ENCODE peak calls at places on chromosome 14, in four cellular contexts. One of them, this sample, is unnamed.

GRCh38 chr14:97626088-97626487 is 828.9 kb downstream of the VRK1 start:
- DNase-seq in K562: no peak
- DNase-seq in HepG2: no peak
- DNase-seq in WTC11: no peak
- DNase-seq in this sample: no peak

GRCh38 chr14:91344107-91344506 is 73.5 kb downstream of the CCDC88C start:
- DNase-seq in HepG2: no peak
- DNase-seq in K562: no peak
- DNase-seq in WTC11: no peak
- DNase-seq in this sample: no peak

GRCh38 chr14:85533821-85534271 is 3.9 kb downstream of the FLRT2 start:
- DNase-seq in K562: no peak
- DNase-seq in WTC11: peak; percentile 56
- DNase-seq in HepG2: no peak
- DNase-seq in this sample: no peak

GRCh38 chr14:73754911-73755360 is 40.8 kb upstream of the PNMA1 start:
- DNase-seq in WTC11: no peak
- DNase-seq in K562: no peak
- DNase-seq in HepG2: no peak
- DNase-seq in this sample: no peak

GRCh38 chr14:56703947-56704346 is 106.3 kb downstream of the OTX2 start:
- DNase-seq in HepG2: no peak
- DNase-seq in WTC11: peak; percentile 23
- DNase-seq in K562: no peak
- DNase-seq in this sample: no peak

GRCh38 chr14:100108042-100108825 is 43.0 kb downstream of the EVL start:
- DNase-seq in K562: peak; percentile 81
- DNase-seq in WTC11: peak; percentile 97
- DNase-seq in HepG2: peak; percentile 55
- DNase-seq in this sample: peak; percentile 88

GRCh38 chr14:104744484-104744883 is 8.5 kb upstream of the SIVA1 start:
- DNase-seq in K562: no peak
- DNase-seq in WTC11: no peak
- DNase-seq in HepG2: no peak
- DNase-seq in this sample: no peak

GRCh38 chr14:61710853-61711817 is 15.8 kb downstream of the HIF1A start:
- DNase-seq in K562: peak; percentile 8
- DNase-seq in HepG2: peak; percentile 32
- DNase-seq in WTC11: no peak
- DNase-seq in this sample: no peak

GRCh38 chr14:64324461-64325255 is 30.5 kb upstream of the ESR2 start:
- DNase-seq in HepG2: no peak
- DNase-seq in K562: no peak
- DNase-seq in WTC11: no peak
- DNase-seq in this sample: no peak

GRCh38 chr14:100785626-100786025 is 40.3 kb upstream of the MEG3 start:
- DNase-seq in HepG2: no peak
- DNase-seq in K562: no peak
- DNase-seq in WTC11: no peak
- DNase-seq in this sample: no peak

GRCh38 chr14:93538411-93538810 is 107.7 kb downstream of the UNC79 start:
- DNase-seq in WTC11: peak; percentile 64
- DNase-seq in HepG2: no peak
- DNase-seq in K562: peak; percentile 22
- DNase-seq in this sample: peak; percentile 67

GRCh38 chr14:74062809-74063150 is 21.5 kb downstream of the ALDH6A1 start:
- DNase-seq in HepG2: no peak
- DNase-seq in WTC11: no peak
- DNase-seq in K562: no peak
- DNase-seq in this sample: no peak

GRCh38 chr14:83828406-83828805 is 1701.5 kb upstream of the FLRT2 start:
- DNase-seq in K562: no peak
- DNase-seq in HepG2: no peak
- DNase-seq in WTC11: no peak
- DNase-seq in this sample: no peak

GRCh38 chr14:34749408-34749807 is 35.0 kb upstream of the CFL2 start:
- DNase-seq in K562: no peak
- DNase-seq in WTC11: no peak
- DNase-seq in HepG2: no peak
- DNase-seq in this sample: no peak

GRCh38 chr14:90295870-90296516 is 35.7 kb downstream of the NRDE2 start:
- DNase-seq in HepG2: no peak
- DNase-seq in WTC11: no peak
- DNase-seq in K562: no peak
- DNase-seq in this sample: no peak

GRCh38 chr14:91396959-91397815 is 20.4 kb downstream of the CCDC88C start:
- DNase-seq in HepG2: no peak
- DNase-seq in K562: no peak
- DNase-seq in WTC11: peak; percentile 51
- DNase-seq in this sample: no peak

GRCh38 chr14:94480809-94481208 is 4.8 kb upstream of the SERPINA9 start:
- DNase-seq in WTC11: no peak
- DNase-seq in K562: no peak
- DNase-seq in HepG2: peak; percentile 19
- DNase-seq in this sample: no peak

GRCh38 chr14:56894591-56894991 is 84.3 kb upstream of the OTX2 start:
- DNase-seq in K562: no peak
- DNase-seq in WTC11: no peak
- DNase-seq in HepG2: no peak
- DNase-seq in this sample: no peak

GRCh38 chr14:75184447-75184846 is 8.0 kb upstream of the TMED10 start:
- DNase-seq in K562: no peak
- DNase-seq in WTC11: no peak
- DNase-seq in HepG2: no peak
- DNase-seq in this sample: no peak
- TF ChIP-seq HMGXB4 in K562: no peak
- TF ChIP-seq HMGXB4 in WTC11: no peak
- TF ChIP-seq HMGXB4 in HepG2: no peak
- TF ChIP-seq HMGXB4 in this sample: no peak

GRCh38 chr14:29896354-29896768 is 31.3 kb downstream of the PRKD1 start:
- DNase-seq in HepG2: peak; percentile 15
- DNase-seq in WTC11: no peak
- DNase-seq in K562: no peak
- DNase-seq in this sample: peak; percentile 9

GRCh38 chr14:29897181-29897580 is 30.5 kb downstream of the PRKD1 start:
- DNase-seq in WTC11: no peak
- DNase-seq in K562: no peak
- DNase-seq in HepG2: no peak
- DNase-seq in this sample: no peak

GRCh38 chr14:29895591-29896043 is 32.0 kb downstream of the PRKD1 start:
- DNase-seq in WTC11: no peak
- DNase-seq in K562: no peak
- DNase-seq in HepG2: no peak
- DNase-seq in this sample: no peak

GRCh38 chr14:29900609-29901350 is 26.9 kb downstream of the PRKD1 start:
- DNase-seq in HepG2: no peak
- DNase-seq in K562: no peak
- DNase-seq in WTC11: no peak
- DNase-seq in this sample: no peak

DNA sequence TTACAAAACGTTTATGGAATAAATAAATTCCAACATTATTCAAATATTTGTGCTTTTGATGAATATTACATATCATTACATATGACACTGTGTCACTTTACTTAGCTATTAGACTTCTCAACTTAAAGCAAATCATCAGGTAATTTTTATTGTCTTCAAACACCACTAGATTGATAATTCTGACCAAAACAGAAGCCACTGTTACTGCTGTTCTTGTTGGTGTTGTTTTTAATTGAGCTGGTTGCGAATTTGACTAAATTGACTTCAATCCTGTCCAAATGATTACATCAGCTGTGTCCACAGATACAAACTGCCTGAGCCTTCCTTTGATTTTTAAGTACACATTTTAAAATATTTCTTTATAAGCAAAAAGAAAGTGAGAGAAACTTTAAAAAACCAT is 29.2 kb downstream of the PRKD1 start:
- DNase-seq in HepG2: no peak
- DNase-seq in K562: no peak
- DNase-seq in WTC11: no peak
- DNase-seq in this sample: no peak
- TF ChIP-seq HMGXB4 in HepG2: no peak
- TF ChIP-seq HMGXB4 in K562: no peak
- TF ChIP-seq HMGXB4 in WTC11: no peak
- TF ChIP-seq HMGXB4 in this sample: no peak

DNA sequence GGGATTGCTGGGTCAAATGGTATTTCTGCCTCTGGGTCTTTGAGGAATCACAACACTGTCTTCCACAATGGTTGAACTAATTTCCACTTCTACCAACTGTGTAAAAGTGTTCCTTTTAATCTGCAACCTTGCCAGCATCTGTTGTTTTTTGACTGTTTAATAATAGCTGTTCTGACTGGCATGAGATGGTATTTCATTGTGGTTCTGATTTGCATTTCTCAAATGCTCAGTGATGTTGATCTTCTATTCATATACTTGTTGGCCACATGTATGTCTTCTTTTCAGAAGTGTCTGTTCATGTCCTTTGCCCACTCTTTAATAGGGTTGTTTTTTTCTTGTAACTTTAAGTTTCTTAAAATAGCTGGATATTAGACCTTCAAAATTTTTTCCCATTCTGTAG is 150.0 kb upstream of the FRMD6 start:
- DNase-seq in WTC11: no peak
- DNase-seq in K562: no peak
- DNase-seq in HepG2: no peak
- DNase-seq in this sample: no peak
- TF ChIP-seq HMGXB4 in WTC11: no peak
- TF ChIP-seq HMGXB4 in K562: no peak
- TF ChIP-seq HMGXB4 in HepG2: no peak
- TF ChIP-seq HMGXB4 in this sample: no peak

GRCh38 chr14:54354096-54354495 is 42.7 kb upstream of the CDKN3 start:
- DNase-seq in WTC11: no peak
- DNase-seq in K562: no peak
- DNase-seq in HepG2: peak; percentile 99
- DNase-seq in this sample: no peak
- TF ChIP-seq HMGXB4 in WTC11: no peak
- TF ChIP-seq HMGXB4 in K562: no peak
- TF ChIP-seq HMGXB4 in HepG2: peak; percentile 36
- TF ChIP-seq HMGXB4 in this sample: no peak

DNA sequence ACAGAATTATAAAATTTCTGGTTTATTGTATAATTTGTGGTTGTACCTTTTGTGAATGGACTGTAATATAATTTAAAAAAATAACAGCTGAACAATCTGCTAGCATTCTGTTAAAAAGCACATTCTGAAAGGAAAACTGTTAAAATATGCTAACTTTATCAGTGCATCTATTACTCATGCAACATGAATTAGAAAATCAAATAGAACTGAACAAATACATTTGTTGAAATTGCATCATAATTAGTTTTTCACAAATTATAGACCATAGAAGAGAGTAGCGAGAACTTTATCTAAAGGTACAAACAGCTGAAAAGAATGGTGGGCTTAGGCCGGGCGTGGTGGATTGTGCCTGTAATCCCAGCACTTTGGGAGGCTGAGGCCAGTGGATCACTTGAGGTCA is 33.0 kb downstream of the PTPN21 start:
- DNase-seq in K562: no peak
- DNase-seq in WTC11: no peak
- DNase-seq in HepG2: no peak
- DNase-seq in this sample: no peak
- TF ChIP-seq HMGXB4 in K562: no peak
- TF ChIP-seq HMGXB4 in WTC11: no peak
- TF ChIP-seq HMGXB4 in HepG2: no peak
- TF ChIP-seq HMGXB4 in this sample: no peak

This sample was measured in A549.